ENCODE peak calls at places on chromosomes 1 and 21, in seven cellular contexts. Q is A549, E is right lobe of liver, A is tibial nerve, Y is HCT116, L is Peyer's patch, N is thyroid gland. S is an unnamed sample.

GRCh38 chr1:37853157-37853556 is 6.2 kb downstream of the MTF1 start:
- DNase-seq in N (no peak), Y (no peak), Q (no peak), L (no peak), A (no peak), E (no peak), S (no peak)

GRCh38 chr21:42386034-42386591 is 9.7 kb downstream of the TMPRSS3 start:
- DNase-seq in Q (no peak), L (no peak), N (no peak), Y (no peak), A (no peak), E (peak; percentile 73), S (no peak)

GRCh38 chr1:117662667-117663066 is 56.8 kb downstream of the TENT5C start:
- DNase-seq in A (no peak), L (no peak), N (no peak), Q (no peak), E (no peak), Y (no peak), S (no peak)

GRCh38 chr1:180230416-180230790 is 339 bp downstream of the LHX4 start:
- DNase-seq in N (no peak), Q (peak; percentile 47), Y (no peak), E (no peak), L (no peak), A (no peak), S (no peak)

GRCh38 chr1:202106340-202107284 is 16.1 kb upstream of the GPR37L1 start:
- DNase-seq in Q (peak; percentile 58), L (no peak), E (no peak), A (no peak), N (peak; percentile 46), Y (peak; percentile 65), S (no peak)

GRCh38 chr1:205711105-205712048 is 31.1 kb upstream of the SLC45A3 start:
- DNase-seq in N (peak; percentile 55), L (peak; percentile 81), A (no peak), E (no peak), Q (peak; percentile 59), Y (peak; percentile 68), S (peak; percentile 32)

GRCh38 chr1:200530551-200531261 is 89.8 kb downstream of the KIF14 start:
- DNase-seq in E (no peak), Y (no peak), A (no peak), N (no peak), Q (no peak), L (peak; percentile 45), S (no peak)

GRCh38 chr1:192903142-192903541 is 94.3 kb downstream of the RGS2 start:
- DNase-seq in Y (no peak), E (no peak), L (no peak), Q (no peak), A (no peak), N (no peak), S (no peak)

GRCh38 chr1:67722292-67722944 is 37.4 kb downstream of the GADD45A start:
- DNase-seq in Y (no peak), A (no peak), N (no peak), L (no peak), E (no peak), Q (no peak), S (no peak)

GRCh38 chr21:34602061-34602460 is 12.9 kb downstream of the RCAN1 start:
- DNase-seq in N (no peak), Q (no peak), A (no peak), Y (no peak), L (no peak), E (no peak), S (no peak)

GRCh38 chr1:99227498-99227897 is 36.8 kb upstream of the PLPPR4 start:
- DNase-seq in E (no peak), Q (no peak), N (no peak), Y (no peak), L (no peak), A (no peak), S (no peak)

GRCh38 chr21:42574234-42575027 is 60.8 kb downstream of the SLC37A1 start:
- DNase-seq in E (no peak), A (no peak), Y (no peak), N (no peak), Q (no peak), L (peak; percentile 15), S (no peak)

GRCh38 chr1:37169241-37169640 is 134.9 kb upstream of the GRIK3 start:
- DNase-seq in Q (no peak), Y (no peak), A (no peak), E (no peak), L (no peak), N (no peak), S (no peak)

GRCh38 chr1:159030865-159031472 is 21.3 kb downstream of the IFI16 start:
- DNase-seq in A (no peak), N (no peak), E (no peak), Q (no peak), L (no peak), Y (no peak), S (no peak)

GRCh38 chr1:150516050-150516591 is 569 bp downstream of the FALEC start:
- DNase-seq in E (no peak), Q (no peak), A (no peak), L (no peak), N (no peak), Y (no peak), S (no peak)

GRCh38 chr1:112881742-112882127 is 74.3 kb downstream of the SLC16A1 start:
- DNase-seq in Y (no peak), L (no peak), E (no peak), Q (no peak), A (no peak), N (no peak), S (no peak)

GRCh38 chr1:40766017-40766416 is 17.6 kb upstream of the KCNQ4 start:
- DNase-seq in L (no peak), Y (no peak), A (no peak), N (no peak), Q (no peak), E (no peak), S (no peak)

GRCh38 chr1:8496473-8496872 is 178.6 kb downstream of the SLC45A1 start:
- DNase-seq in Q (no peak), Y (no peak), A (no peak), L (no peak), E (no peak), N (no peak), S (no peak)

GRCh38 chr1:2991753-2992495 is 29.3 kb upstream of the ACTRT2 start:
- DNase-seq in Q (no peak), N (no peak), E (no peak), A (no peak), Y (no peak), L (no peak), S (no peak)

GRCh38 chr1:237884237-237884636 is 6.5 kb downstream of the ZP4 start:
- DNase-seq in N (no peak), L (no peak), Q (no peak), Y (no peak), A (no peak), E (no peak), S (no peak)

GRCh38 chr1:4150262-4150661 is 250.2 kb upstream of the C1orf174 start:
- DNase-seq in N (no peak), A (no peak), Q (no peak), E (no peak), Y (no peak), L (no peak), S (no peak)

GRCh38 chr1:29802181-29803068 is 566.1 kb downstream of the PTPRU start:
- DNase-seq in E (no peak), L (peak; percentile 8), Q (no peak), A (no peak), Y (no peak), N (no peak), S (no peak)

GRCh38 chr1:165632491-165632890 is 1.5 kb downstream of the MGST3 start:
- DNase-seq in L (no peak), N (no peak), Q (no peak), A (no peak), Y (no peak), E (no peak), S (no peak)
- H3K4me1 ChIP-seq in L (peaks cover 5% of the 10 kb centered on the region), N (peaks cover 49% of the 10 kb centered on the region), Q (peaks cover 57% of the 10 kb centered on the region), A (peaks cover 39% of the 10 kb centered on the region), Y (peaks cover 33% of the 10 kb centered on the region), E (no peaks in the 10 kb centered on the region), S (peaks cover 56% of the 10 kb centered on the region)

GRCh38 chr1:215566556-215567490 is at the start of gene KCTD3:
- DNase-seq in Y (no peak), E (peak; percentile 82), L (no peak), N (peak; percentile 82), Q (peak; percentile 70), A (peak; percentile 46), S (peak; percentile 69)
- TF ChIP-seq POLR2A in Y (peak; percentile 48), E (peak; percentile 57), L (peak; percentile 43), N (peak; percentile 73), Q (peak; percentile 77), A (peak; percentile 38), S (peak; percentile 47)

DNA sequence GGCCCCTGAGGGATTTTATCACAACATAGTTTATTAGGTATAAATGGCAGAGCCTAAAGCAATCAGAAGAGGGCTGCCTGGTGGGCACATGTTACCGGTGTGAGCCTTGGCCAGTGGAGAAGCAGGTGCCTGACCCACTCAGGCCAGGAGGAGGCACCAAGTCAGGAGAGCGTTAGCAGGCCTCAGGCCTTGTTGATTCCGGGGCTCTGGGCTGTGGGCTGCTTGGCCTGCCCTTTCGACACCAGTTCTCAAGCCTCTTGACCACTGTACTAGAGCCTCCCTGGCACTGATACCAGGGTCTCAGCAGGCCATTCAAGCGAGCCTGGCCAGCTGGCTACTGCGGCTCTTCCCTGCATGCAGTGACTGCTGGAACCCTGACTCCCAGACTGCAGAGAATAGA is 20.8 kb downstream of the CLDN14 start:
- DNase-seq in Y (no peak), E (no peak), L (no peak), Q (no peak), A (no peak), N (no peak), S (no peak)
- H3K4me1 ChIP-seq in Y (no peaks in the 10 kb centered on the region), E (no peaks in the 10 kb centered on the region), L (no peaks in the 10 kb centered on the region), Q (peaks cover 16% of the 10 kb centered on the region), A (no peaks in the 10 kb centered on the region), N (no peaks in the 10 kb centered on the region), S (no peaks in the 10 kb centered on the region)

DNA sequence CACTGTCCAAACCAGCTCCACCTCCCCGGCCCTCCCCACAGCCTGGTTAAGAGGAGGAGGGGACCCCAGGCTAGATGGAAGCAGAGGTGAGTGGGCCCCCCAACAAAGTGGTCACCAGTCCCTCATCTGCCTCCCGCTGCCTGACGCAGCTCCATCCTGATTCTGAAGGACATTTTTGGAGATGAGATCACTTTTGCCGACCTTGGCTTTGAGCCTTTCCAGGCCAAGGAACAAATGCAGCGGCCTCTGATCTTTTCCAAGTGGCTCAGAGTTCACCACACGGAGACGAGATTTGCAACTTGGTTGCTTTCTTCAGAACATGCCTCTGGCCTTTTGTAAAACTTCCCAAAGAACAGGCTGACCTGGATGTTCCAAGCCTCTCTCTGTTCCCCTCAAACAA is 223.1 kb downstream of the NPHP4 start:
- DNase-seq in L (no peak), N (no peak), Q (no peak), E (no peak), Y (no peak), A (no peak), S (no peak)
- TF ChIP-seq POLR2A in L (no peak), N (no peak), Q (no peak), E (no peak), Y (no peak), A (no peak), S (no peak)

S was measured in gastrocnemius medialis.